ENCODE peak calls at places on chromosomes 2 and 18, in five cellular contexts. C, X, U, S and J are unnamed samples.

GRCh38 chr2:41879367-41879871 is 168.4 kb upstream of the PKDCC start:
- ATAC-seq in X (no peak), U (peak), S (peak), C (peak), J (no peak)

GRCh38 chr2:119464977-119465376 is 33.3 kb downstream of the TMEM37 start:
- ATAC-seq in U (peak), C (peak), X (no peak), S (peak), J (peak)

GRCh38 chr2:172434821-172435607 is 7.6 kb downstream of the ITGA6 start:
- ATAC-seq in X (peak), U (peak), C (no peak), S (no peak), J (no peak)

GRCh38 chr2:20595439-20596192 is 55.3 kb downstream of the HS1BP3 start:
- ATAC-seq in S (no peak), C (peak), X (peak), U (peak), J (no peak)

GRCh38 chr2:20815216-20815615 is 7.7 kb downstream of the LDAH start:
- ATAC-seq in U (no peak), S (no peak), X (no peak), C (no peak), J (no peak)

GRCh38 chr18:73047688-73048087 is 179.9 kb upstream of the NETO1 start:
- ATAC-seq in S (no peak), U (no peak), X (no peak), C (no peak), J (no peak)

GRCh38 chr2:49068613-49069012 is 85.7 kb downstream of the FSHR start:
- ATAC-seq in S (no peak), U (no peak), C (no peak), X (no peak), J (no peak)

GRCh38 chr2:190023860-190024259 is 38.7 kb downstream of the MSTN start:
- ATAC-seq in C (no peak), U (peak), X (peak), S (no peak), J (no peak)

GRCh38 chr2:172098650-172099471 is 3.8 kb downstream of the DLX2 start:
- ATAC-seq in S (no peak), U (peak), C (peak), X (peak), J (peak)

GRCh38 chr2:157471078-157471477 is 27.2 kb upstream of the CYTIP start:
- ATAC-seq in C (no peak), X (no peak), S (no peak), U (no peak), J (no peak)

GRCh38 chr18:36464126-36464651 is 166.7 kb downstream of the FHOD3 start:
- ATAC-seq in U (peak), X (no peak), C (no peak), S (peak), J (no peak)

GRCh38 chr2:953975-954686 is 3.5 kb downstream of the SNTG2 start:
- ATAC-seq in X (no peak), S (no peak), U (no peak), C (peak), J (no peak)

GRCh38 chr2:232367591-232368233 is 10.8 kb upstream of the ALPP start:
- ATAC-seq in X (no peak), C (no peak), S (no peak), U (peak), J (no peak)

GRCh38 chr2:88010136-88010535 is 6.2 kb downstream of the RNU2-63P start:
- ATAC-seq in C (no peak), S (no peak), X (no peak), U (no peak), J (no peak)

GRCh38 chr2:9378433-9379371 is 44.6 kb downstream of the ITGB1BP1 start:
- ATAC-seq in X (peak), C (peak), U (peak), S (peak), J (peak)

GRCh38 chr18:34880882-34881852 is 160.0 kb upstream of the MAPRE2 start:
- ATAC-seq in C (no peak), S (peak), U (no peak), X (no peak), J (peak)

GRCh38 chr2:111919794-111920608 is 21.6 kb downstream of the MERTK start:
- ATAC-seq in S (peak), C (peak), X (peak), U (peak), J (peak)

GRCh38 chr2:194567661-194568017 is 1089.4 kb upstream of the SLC39A10 start:
- ATAC-seq in C (no peak), S (no peak), X (no peak), U (no peak), J (no peak)

GRCh38 chr18:50830544-50830943 is 10.7 kb upstream of the MRO start:
- ATAC-seq in C (peak), X (peak), U (peak), S (peak), J (no peak)

GRCh38 chr2:177155631-177156030 is 57.0 kb upstream of the HNRNPA3 start:
- ATAC-seq in S (no peak), X (no peak), C (no peak), U (no peak), J (no peak)

GRCh38 chr2:196613302-196613701 is 26.2 kb upstream of the CCDC150 start:
- ATAC-seq in U (no peak), S (no peak), C (no peak), X (no peak), J (no peak)

GRCh38 chr2:130288467-130289403 is 54.0 kb upstream of the IMP4 start:
- ATAC-seq in X (no peak), S (no peak), C (peak), U (peak), J (no peak)

GRCh38 chr18:3233433-3234168 is 13.8 kb upstream of the MYOM1 start:
- ATAC-seq in S (no peak), U (no peak), X (no peak), C (peak), J (no peak)

GRCh38 chr18:79678665-79679551 is 695 bp upstream of the CTDP1 start:
- ATAC-seq in S (peak), C (peak), U (peak), X (peak), J (peak)

GRCh38 chr18:79679552-79680099 is at the start of gene CTDP1:
- ATAC-seq in U (peak), S (peak), C (peak), X (peak), J (peak)

GRCh38 chr18:79677221-79677620 is 2.4 kb upstream of the CTDP1 start:
- ATAC-seq in S (no peak), C (no peak), X (no peak), U (no peak), J (no peak)

GRCh38 chr18:79680100-79680879 is 687 bp downstream of the CTDP1 start:
- ATAC-seq in X (no peak), U (no peak), C (no peak), S (no peak), J (peak)

GRCh38 chr18:79677840-79678239 is 1.8 kb upstream of the CTDP1 start:
- ATAC-seq in C (no peak), S (no peak), X (no peak), U (no peak), J (no peak)
- H3K4me3 ChIP-seq in C (peak), S (no peak), X (no peak), U (peak), J (no peak)

DNA sequence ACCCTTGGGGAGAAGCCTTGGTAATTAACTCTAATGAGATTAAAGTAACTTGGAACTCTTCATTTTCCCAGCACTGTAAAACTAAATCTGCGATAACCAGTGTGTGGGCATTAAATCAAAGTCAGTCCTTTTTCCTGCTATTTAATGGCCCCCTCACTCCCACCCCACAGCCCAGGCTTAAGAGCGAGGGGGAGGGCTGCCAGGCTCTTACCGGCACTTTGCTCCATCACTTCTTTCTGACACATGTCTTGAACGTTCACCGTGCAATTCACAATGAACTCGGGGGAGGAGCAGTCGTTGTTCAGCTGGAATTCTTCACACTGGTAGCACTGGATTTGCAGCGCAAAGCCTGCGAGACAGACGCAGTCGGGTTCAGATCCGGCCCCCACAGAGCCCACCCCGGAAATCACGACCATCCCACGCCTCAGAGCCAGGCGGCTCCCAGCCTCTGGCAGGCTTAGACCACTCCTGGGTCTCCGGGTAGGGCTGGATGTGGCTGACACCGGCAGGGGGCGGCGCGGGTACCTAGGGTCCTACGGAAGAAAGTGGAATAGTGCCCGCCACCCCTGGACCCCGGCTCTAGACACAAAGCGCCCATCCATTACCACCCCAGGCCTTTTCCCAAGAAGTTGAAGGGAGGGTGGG is 1.7 kb downstream of the LYPD1 start:
- ATAC-seq in S (peak), X (no peak), C (no peak), U (no peak), J (no peak)
- H3K4me3 ChIP-seq in S (peak), X (no peak), C (no peak), U (no peak), J (no peak)

DNA sequence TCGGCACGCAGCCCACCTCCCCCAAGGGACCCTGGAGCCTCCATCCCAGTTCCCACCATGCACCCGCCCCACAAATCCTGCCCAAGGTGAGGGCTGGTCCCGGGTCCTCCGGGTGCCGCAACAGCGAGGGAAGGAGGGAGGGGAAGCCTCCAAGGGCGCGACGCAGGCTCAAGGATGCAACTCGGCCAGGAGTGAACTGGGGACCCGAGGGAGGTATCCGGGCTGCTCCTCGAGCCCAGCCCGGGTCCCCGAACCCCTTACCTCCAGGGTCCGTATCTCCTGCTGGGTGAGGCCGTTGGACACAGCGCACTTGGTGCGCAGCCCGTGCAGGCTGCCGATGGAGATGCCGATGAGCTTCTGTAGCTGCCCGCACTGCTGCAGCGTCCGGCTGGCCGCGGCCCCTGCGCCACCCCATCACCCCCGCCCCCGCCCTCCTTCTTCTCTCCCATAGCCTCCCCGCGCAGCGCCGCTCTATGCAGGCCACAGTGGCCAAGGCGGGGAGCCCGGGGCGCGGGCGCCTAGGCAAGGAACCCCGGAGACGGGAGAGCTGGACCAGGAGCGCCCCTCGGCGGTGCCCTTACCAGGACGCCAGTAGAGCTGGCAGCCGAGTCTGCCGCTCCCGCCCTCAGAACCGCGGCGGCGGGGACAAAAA is 124.1 kb downstream of the ANKRD30BL start:
- ATAC-seq in X (no peak), U (no peak), C (peak), S (no peak), J (no peak)
- H3K4me3 ChIP-seq in X (no peak), U (peak), C (peak), S (peak), J (peak)

GRCh38 chr2:5691659-5692529 is at the start of gene SOX11:
- ATAC-seq in U (peak), S (peak), C (no peak), X (no peak), J (peak)
- H3K4me3 ChIP-seq in U (peak), S (peak), C (peak), X (no peak), J (peak)

DNA sequence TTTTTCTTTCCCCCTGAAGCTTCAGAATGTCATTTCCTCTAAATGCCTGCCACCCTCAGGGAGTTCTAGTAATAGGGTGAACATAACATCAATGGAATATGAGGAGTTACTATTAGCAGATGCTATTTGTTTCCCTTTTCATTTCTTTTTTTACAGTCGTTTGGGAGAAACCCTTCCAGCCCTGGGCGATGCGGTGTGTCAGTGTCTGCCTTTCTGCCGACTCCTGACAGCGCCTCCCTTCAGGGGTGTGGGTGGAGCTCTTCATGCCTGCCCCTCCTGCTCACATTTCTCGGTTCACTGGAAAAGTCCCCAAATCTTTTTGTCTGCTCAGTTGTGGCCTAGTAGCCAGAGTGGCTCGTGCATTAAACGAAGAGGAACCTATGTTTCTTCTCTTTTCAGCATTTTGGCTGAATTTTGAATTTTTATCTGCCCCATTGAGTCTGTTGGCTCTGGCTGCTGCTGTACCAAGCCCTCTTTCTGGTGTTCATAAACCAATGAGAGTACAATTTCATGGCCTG is 72.3 kb downstream of the FMNL2 start:
- ATAC-seq in U (peak), X (peak), S (peak), C (peak), J (no peak)
- H3K4me3 ChIP-seq in U (peak), X (no peak), S (peak), C (no peak), J (peak)